ENCODE peak calls at places on chromosome 11, in eight cellular contexts. Y, U, Q, M, W, G, R and B are unnamed samples.

GRCh38 chr11:89405629-89406028 is 85.5 kb downstream of the NOX4 start:
- DNase-seq in W (no peak), U (no peak), Y (peak), R (no peak), Q (no peak), G (no peak), M (no peak), B (no peak)

GRCh38 chr11:19975414-19975990 is 184.8 kb downstream of the DBX1 start:
- DNase-seq in U (no peak), Q (no peak), M (no peak), W (no peak), R (no peak), Y (no peak), G (no peak), B (no peak)

GRCh38 chr11:46239801-46240061 is 37.7 kb upstream of the CREB3L1 start:
- DNase-seq in R (no peak), G (no peak), Y (peak), M (no peak), U (no peak), Q (no peak), W (no peak), B (no peak)

GRCh38 chr11:31826530-31827438 is 15.7 kb upstream of the PAX6 start:
- DNase-seq in Y (no peak), Q (no peak), U (peak), W (no peak), G (no peak), M (no peak), R (peak), B (peak)

GRCh38 chr11:134079317-134079716 is 10.4 kb downstream of the JAM3 start:
- DNase-seq in Q (no peak), M (no peak), W (no peak), U (no peak), Y (peak), G (no peak), R (no peak), B (no peak)

GRCh38 chr11:45860764-45861510 is 13.7 kb downstream of the CRY2 start:
- DNase-seq in M (no peak), Q (no peak), G (no peak), W (no peak), Y (no peak), U (no peak), R (no peak), B (no peak)

GRCh38 chr11:67640021-67640757 is 626 bp upstream of the TBX10 start:
- DNase-seq in Y (peak), W (peak), U (no peak), Q (no peak), G (peak), R (peak), M (peak), B (peak)

GRCh38 chr11:103596323-103596722 is 440.1 kb upstream of the DDI1 start:
- DNase-seq in Y (no peak), R (no peak), M (no peak), G (no peak), Q (no peak), U (no peak), W (no peak), B (no peak)

GRCh38 chr11:102666331-102666957 is 39.1 kb downstream of the MMP27 start:
- DNase-seq in U (no peak), Q (no peak), W (peak), R (peak), G (peak), Y (peak), M (no peak), B (peak)

GRCh38 chr11:93196816-93197382 is 892 bp downstream of the SLC36A4 start:
- DNase-seq in G (peak), Y (no peak), W (no peak), M (no peak), U (no peak), R (no peak), Q (no peak), B (peak)

GRCh38 chr11:103947566-103947919 is 88.9 kb upstream of the DDI1 start:
- DNase-seq in Y (peak), W (no peak), G (no peak), M (no peak), U (no peak), R (no peak), Q (no peak), B (no peak)

DNA sequence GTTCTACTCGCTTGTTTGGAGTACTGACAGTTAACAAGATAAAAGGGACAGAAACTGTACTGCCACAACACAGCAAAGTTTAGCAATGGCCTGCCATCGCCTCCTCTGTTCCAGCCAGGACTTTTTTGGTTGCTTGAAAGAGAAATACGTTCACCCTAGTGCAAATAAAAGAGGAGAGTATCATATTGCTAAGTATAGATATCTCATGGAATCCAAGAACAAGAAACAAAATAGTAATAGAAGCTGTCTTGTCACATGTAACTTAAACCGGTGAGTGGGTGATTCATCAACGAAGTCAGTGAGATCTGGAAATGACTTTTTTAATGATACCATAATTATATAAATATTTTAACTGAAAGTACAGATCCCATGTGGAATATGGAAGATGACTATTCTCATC is 35.4 kb downstream of the SLC1A2 start:
- DNase-seq in R (no peak), W (no peak), G (no peak), U (no peak), Q (no peak), M (no peak), Y (no peak), B (no peak)
- TF ChIP-seq CTCF in R (no peak), W (no peak), G (no peak), U (no peak), Q (no peak), M (no peak), Y (no peak), B (no peak)

GRCh38 chr11:1310772-1311468 is 1.5 kb upstream of the TOLLIP start:
- DNase-seq in U (no peak), R (no peak), M (no peak), Y (no peak), Q (no peak), G (peak), W (no peak), B (peak)
- TF ChIP-seq CTCF in U (no peak), R (no peak), M (no peak), Y (no peak), Q (no peak), G (no peak), W (no peak), B (no peak)

DNA sequence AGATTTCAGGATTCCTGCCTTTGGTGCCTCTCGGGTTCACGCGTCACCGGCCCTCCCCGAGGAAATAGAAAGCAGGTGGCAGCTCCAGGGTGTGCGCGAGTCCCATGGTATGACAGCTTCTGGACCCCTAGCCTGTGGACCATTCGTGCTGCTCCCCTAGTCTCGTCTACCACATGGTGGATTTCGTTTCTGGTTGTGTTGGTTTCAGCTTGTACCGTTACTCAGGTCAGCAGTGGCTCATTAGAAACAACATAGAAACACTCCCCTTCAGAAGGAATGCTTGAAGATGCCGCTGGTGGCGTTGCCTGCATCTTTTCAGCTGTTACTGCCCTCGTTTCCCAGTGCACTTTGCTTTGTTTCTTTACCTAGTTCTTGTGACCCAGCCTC is 705 bp downstream of the TTC17 start:
- DNase-seq in M (no peak), Y (peak), G (peak), U (no peak), W (peak), R (no peak), Q (no peak), B (peak)
- TF ChIP-seq CTCF in M (no peak), Y (no peak), G (peak), U (no peak), W (peak), R (no peak), Q (no peak), B (no peak)

GRCh38 chr11:64918056-64918455 is 1.0 kb upstream of the ATG2A start:
- DNase-seq in M (no peak), R (no peak), U (no peak), G (peak), W (peak), Q (no peak), Y (peak), B (no peak)
- TF ChIP-seq CTCF in M (no peak), R (peak), U (peak), G (peak), W (peak), Q (no peak), Y (peak), B (peak)

DNA sequence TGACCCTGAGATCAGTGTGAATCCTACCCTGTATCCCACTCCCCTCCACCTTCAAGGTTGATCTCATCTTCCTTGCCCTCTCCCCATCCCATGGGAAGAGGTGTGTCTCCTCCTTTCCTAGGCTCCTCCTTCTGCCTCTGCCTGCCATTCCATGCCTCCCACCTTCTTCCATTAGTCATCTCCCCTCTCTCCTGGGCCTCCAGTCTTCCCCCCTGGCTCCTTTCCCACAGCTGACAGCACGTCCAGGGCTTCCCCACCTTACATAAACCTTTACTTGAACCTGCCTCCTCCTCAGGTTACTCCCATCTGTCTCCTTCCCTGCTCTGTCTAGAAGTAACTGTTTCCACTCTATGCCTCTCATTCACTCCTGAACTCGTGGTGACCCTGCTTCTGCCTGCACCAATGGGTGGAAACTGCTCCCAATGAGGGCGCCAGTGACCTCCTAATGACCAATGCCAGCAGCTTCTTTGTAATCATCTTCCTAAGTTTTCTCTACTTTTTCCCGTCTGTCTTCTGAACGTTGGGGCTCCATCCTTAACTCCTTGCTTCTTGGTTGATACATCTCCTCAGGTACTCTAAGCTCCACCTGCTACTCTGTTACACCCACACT is 266.9 kb upstream of the NARS2 start:
- DNase-seq in U (no peak), R (no peak), Q (no peak), M (no peak), W (no peak), Y (peak), G (no peak), B (no peak)
- TF ChIP-seq CTCF in U (no peak), R (no peak), Q (no peak), M (no peak), W (no peak), Y (no peak), G (no peak), B (no peak)

DNA sequence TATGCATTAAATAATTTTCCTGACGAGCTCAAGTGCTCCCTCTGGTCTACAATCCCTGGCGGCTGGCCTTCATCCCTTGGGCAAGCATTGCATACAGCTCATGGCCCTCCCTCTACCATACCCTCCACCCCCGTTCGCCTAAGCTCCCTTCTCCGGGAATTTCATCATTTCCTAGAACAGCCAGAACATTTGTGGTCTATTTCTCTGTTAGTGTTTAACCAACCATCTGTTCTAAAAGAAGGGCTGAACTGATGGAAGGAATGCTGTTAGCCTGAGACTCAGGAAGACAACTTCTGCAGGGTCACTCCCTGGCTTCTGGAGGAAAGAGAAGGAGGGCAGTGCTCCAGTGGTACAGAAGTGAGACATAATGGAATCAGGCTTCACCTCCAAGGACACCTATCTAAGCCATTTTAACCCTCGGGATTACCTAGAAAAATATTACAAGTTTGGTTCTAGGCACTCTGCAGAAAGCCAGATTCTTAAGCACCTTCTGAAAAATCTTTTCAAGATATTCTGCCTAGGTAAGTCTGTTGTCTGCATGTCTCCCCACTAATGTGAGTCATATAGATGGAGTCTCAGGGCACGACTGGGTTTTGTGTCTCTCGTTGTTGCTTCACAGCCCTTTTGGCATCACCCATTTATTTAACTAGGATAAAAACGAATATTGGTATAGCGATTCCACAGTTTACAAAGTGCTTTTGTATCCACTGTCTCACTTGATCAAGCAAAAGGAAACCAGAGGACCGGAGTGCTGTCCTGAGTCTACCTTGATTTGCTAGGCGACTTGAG is at the start of gene NNMT:
- DNase-seq in Q (peak), M (no peak), Y (peak), U (no peak), R (no peak), G (no peak), W (peak), B (no peak)
- TF ChIP-seq CTCF in Q (no peak), M (no peak), Y (peak), U (no peak), R (no peak), G (no peak), W (peak), B (no peak)

DNA sequence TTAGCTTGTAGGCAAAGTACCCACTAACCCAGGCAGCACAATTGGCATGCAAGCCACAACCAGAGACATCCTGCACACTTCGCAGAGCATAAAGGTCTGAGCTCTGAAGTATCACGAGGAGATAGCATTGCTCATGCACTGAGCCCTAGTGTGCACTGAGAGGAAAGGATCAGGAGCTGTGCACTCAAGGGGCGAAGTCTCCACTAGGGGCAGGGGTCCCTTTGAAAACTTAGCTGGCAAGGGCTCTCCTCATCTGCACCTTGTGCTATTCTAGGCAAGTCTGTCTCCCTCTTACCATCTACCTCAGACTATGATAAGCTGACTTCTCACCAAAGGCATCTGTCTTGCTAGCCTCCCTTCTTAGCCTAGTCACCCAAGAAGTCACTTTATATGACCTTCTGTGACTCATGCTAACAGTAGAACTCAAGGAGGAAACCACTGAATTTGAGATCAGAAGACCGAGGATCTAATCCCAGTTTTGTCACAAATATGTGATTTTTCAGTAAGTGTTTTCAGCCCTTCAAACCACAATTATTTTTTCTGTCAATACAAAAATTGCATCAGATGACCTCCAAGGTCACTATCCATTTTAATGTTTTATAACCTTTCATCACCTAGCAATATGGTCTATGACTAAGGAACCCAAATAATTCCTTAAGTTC is 1078.0 kb downstream of the NTM start:
- DNase-seq in Q (no peak), U (no peak), Y (no peak), M (no peak), R (no peak), G (no peak), W (peak), B (no peak)
- TF ChIP-seq CTCF in Q (no peak), U (peak), Y (no peak), M (no peak), R (no peak), G (no peak), W (peak), B (no peak)

GRCh38 chr11:21988477-21988876 is 204.4 kb upstream of the ANO5 start:
- DNase-seq in Y (no peak), R (no peak), Q (no peak), W (no peak), M (no peak), U (no peak), G (no peak), B (no peak)
- TF ChIP-seq CTCF in Y (no peak), R (no peak), Q (no peak), W (no peak), M (no peak), U (no peak), G (peak), B (no peak)

GRCh38 chr11:24779791-24780190 is 282.9 kb downstream of the LUZP2 start:
- DNase-seq in Q (no peak), U (no peak), M (no peak), R (no peak), G (no peak), Y (peak), W (no peak), B (no peak)
- TF ChIP-seq CTCF in Q (no peak), U (peak), M (no peak), R (no peak), G (no peak), Y (peak), W (peak), B (no peak)

GRCh38 chr11:96014234-96014633 is 90.3 kb upstream of the MTMR2 start:
- DNase-seq in Y (peak), W (peak), R (no peak), M (no peak), U (no peak), Q (no peak), G (no peak), B (peak)

GRCh38 chr11:96015911-96016565 is 92.1 kb upstream of the MTMR2 start:
- DNase-seq in R (no peak), Y (no peak), W (no peak), U (no peak), Q (no peak), M (no peak), G (peak), B (no peak)

GRCh38 chr11:96010683-96011082 is 86.8 kb upstream of the MTMR2 start:
- DNase-seq in R (no peak), Y (no peak), Q (no peak), U (no peak), G (no peak), M (no peak), W (no peak), B (no peak)

GRCh38 chr11:96013459-96014213 is 89.7 kb upstream of the MTMR2 start:
- DNase-seq in Y (no peak), G (peak), M (no peak), U (no peak), R (no peak), Q (no peak), W (no peak), B (no peak)

GRCh38 chr11:96012086-96012824 is 88.3 kb upstream of the MTMR2 start:
- DNase-seq in G (peak), W (peak), Q (peak), R (peak), Y (peak), M (no peak), U (no peak), B (peak)
- TF ChIP-seq CTCF in G (peak), W (peak), Q (peak), R (peak), Y (peak), M (no peak), U (peak), B (peak)